ENCODE peak calls at places on chromosomes 7 and 10, in six cellular contexts. X is upper lobe of right lung; Q is AG10803; P is hypothalamus; R is activated CD8-positive, alpha-beta memory T cell treated with anti-CD3 and anti-CD28 coated beads for 24 hours; W is anterior cingulate cortex. D is an unnamed sample.

GRCh38 chr7:2800220-2800922 is 43.7 kb downstream of the GNA12 start:
- DNase-seq in Q (no peak), X (no peak), R (no peak), P (no peak), W (no peak), D (no peak)

GRCh38 chr7:100430450-100431285 is 1.0 kb downstream of the MEPCE start:
- DNase-seq in R (peak), P (no peak), X (peak), W (no peak), Q (peak), D (no peak)

GRCh38 chr10:132281915-132282666 is 25.7 kb downstream of the STK32C start:
- DNase-seq in R (no peak), X (no peak), Q (no peak), W (no peak), P (no peak), D (no peak)

GRCh38 chr7:143380264-143380645 is 890 bp upstream of the ZYX start:
- DNase-seq in R (peak), X (peak), Q (peak), W (peak), P (peak), D (peak)

GRCh38 chr7:32264667-32265284 is 194.6 kb upstream of the PDE1C start:
- DNase-seq in Q (no peak), R (no peak), W (no peak), X (no peak), P (no peak), D (no peak)

GRCh38 chr7:26691886-26692285 is 172.5 kb downstream of the SKAP2 start:
- DNase-seq in X (no peak), P (no peak), W (no peak), R (no peak), Q (no peak), D (no peak)

GRCh38 chr7:138223402-138223872 is 147.2 kb downstream of the AKR1D1 start:
- DNase-seq in Q (no peak), X (no peak), P (no peak), W (no peak), R (no peak), D (no peak)

GRCh38 chr7:48868916-48869315 is 55.4 kb upstream of the CDC14C start:
- DNase-seq in W (peak), R (no peak), P (peak), X (no peak), Q (no peak), D (no peak)

GRCh38 chr10:109914966-109915365 is 8.3 kb downstream of the XPNPEP1 start:
- DNase-seq in W (no peak), R (no peak), P (no peak), Q (peak), X (no peak), D (no peak)

GRCh38 chr7:151592330-151592729 is 72.6 kb upstream of the RHEB start:
- DNase-seq in W (no peak), R (peak), X (no peak), Q (no peak), P (no peak), D (no peak)

GRCh38 chr10:110765513-110766375 is 106.0 kb upstream of the PDCD4 start:
- DNase-seq in P (no peak), Q (peak), W (no peak), X (no peak), R (no peak), D (no peak)

GRCh38 chr10:11493646-11494045 is 117.8 kb downstream of the USP6NL start:
- DNase-seq in W (no peak), X (no peak), R (no peak), P (no peak), Q (no peak), D (no peak)

GRCh38 chr10:102342462-102342861 is 53.0 kb upstream of the NFKB2 start:
- DNase-seq in Q (no peak), X (no peak), W (no peak), R (no peak), P (no peak), D (no peak)

GRCh38 chr7:83492802-83493201 is 156.1 kb downstream of the SEMA3E start:
- DNase-seq in X (no peak), P (no peak), W (no peak), R (no peak), Q (no peak), D (no peak)

GRCh38 chr10:118957141-118957825 is 72.2 kb upstream of the NANOS1 start:
- DNase-seq in R (peak), W (no peak), P (no peak), Q (no peak), X (no peak), D (peak)

GRCh38 chr10:73999703-74000102 is 1.8 kb downstream of the VCL start:
- DNase-seq in R (no peak), W (no peak), P (no peak), X (no peak), Q (peak), D (no peak)

GRCh38 chr7:154903083-154903731 is 99.7 kb downstream of the PAXIP1 start:
- DNase-seq in W (no peak), P (no peak), X (peak), Q (no peak), R (no peak), D (peak)

GRCh38 chr10:130666215-130666614 is 530.0 kb downstream of the GLRX3 start:
- DNase-seq in X (no peak), W (no peak), R (no peak), P (no peak), Q (no peak), D (no peak)

GRCh38 chr7:130909881-130910672 is 176.1 kb upstream of the KLF14 start:
- DNase-seq in X (no peak), W (no peak), P (no peak), R (peak), Q (no peak), D (no peak)

GRCh38 chr7:121797283-121798037 is 75.5 kb upstream of the PTPRZ1 start:
- DNase-seq in R (no peak), X (no peak), W (peak), P (peak), Q (peak), D (no peak)

GRCh38 chr10:30056767-30057355 is 2.5 kb downstream of the JCAD start:
- DNase-seq in X (no peak), Q (no peak), W (no peak), R (no peak), P (no peak), D (no peak)

GRCh38 chr10:60646966-60647796 is 131.1 kb upstream of the CDK1 start:
- DNase-seq in P (peak), R (no peak), W (no peak), X (no peak), Q (peak), D (no peak)

GRCh38 chr7:128104109-128104742 is 73.0 kb upstream of the LRRC4 start:
- DNase-seq in R (peak), Q (peak), P (no peak), W (no peak), X (no peak), D (no peak)

GRCh38 chr7:101816499-101817030 is 861 bp upstream of the CUX1 start:
- DNase-seq in P (peak), Q (peak), R (peak), W (peak), X (peak), D (peak)

GRCh38 chr10:75195035-75195763 is 15.4 kb upstream of the VDAC2 start:
- DNase-seq in P (no peak), W (no peak), Q (peak), R (no peak), X (no peak), D (no peak)

GRCh38 chr10:133022784-133023115 is 65.0 kb upstream of the ADGRA1 start:
- DNase-seq in X (no peak), Q (no peak), P (no peak), R (no peak), W (no peak), D (no peak)

GRCh38 chr10:83886871-83887270 is 252.4 kb upstream of the GHITM start:
- DNase-seq in P (no peak), Q (no peak), R (no peak), W (no peak), X (no peak), D (no peak)

GRCh38 chr10:64007157-64007556 is 486.0 kb downstream of the REEP3 start:
- DNase-seq in P (no peak), W (no peak), R (no peak), X (no peak), Q (no peak), D (no peak)

GRCh38 chr7:147311332-147311731 is 1194.7 kb downstream of the CNTNAP2 start:
- DNase-seq in Q (peak), X (no peak), R (no peak), P (no peak), W (no peak), D (no peak)

GRCh38 chr10:132939378-132939955 is 2.9 kb downstream of the CFAP46 start:
- DNase-seq in W (no peak), R (no peak), X (peak), Q (no peak), P (no peak), D (peak)

GRCh38 chr10:68224810-68225209 is 7.1 kb downstream of the ATOH7 start:
- DNase-seq in P (no peak), R (no peak), Q (peak), X (no peak), W (no peak), D (no peak)

GRCh38 chr7:150895809-150896208 is 43.5 kb downstream of the AOC1 start:
- DNase-seq in W (no peak), X (no peak), P (no peak), Q (no peak), R (no peak), D (no peak)

GRCh38 chr7:149790146-149790548 is 16.8 kb upstream of the ZNF467 start:
- DNase-seq in R (no peak), W (no peak), X (peak), P (no peak), Q (no peak), D (no peak)

GRCh38 chr7:38274927-38275326 is 1.5 kb upstream of the TARP start:
- DNase-seq in R (no peak), P (no peak), W (no peak), Q (no peak), X (no peak), D (no peak)

GRCh38 chr10:124322191-124322980 is 96.3 kb downstream of the OAT start:
- DNase-seq in R (peak), W (no peak), P (no peak), Q (no peak), X (peak), D (peak)

GRCh38 chr10:24432478-24433416 is 223.8 kb downstream of the KIAA1217 start:
- DNase-seq in X (no peak), P (no peak), Q (no peak), R (no peak), W (no peak), D (no peak)

GRCh38 chr7:70477051-70478010 is 654.6 kb upstream of the GALNT17 start:
- DNase-seq in Q (peak), R (no peak), W (no peak), X (no peak), P (no peak), D (peak)

GRCh38 chr10:100528885-100529472 is 692 bp downstream of the NDUFB8 start:
- DNase-seq in R (no peak), X (no peak), W (no peak), Q (no peak), P (no peak), D (no peak)

D was measured in left lobe of liver.